ENCODE peak calls at places on chromosome 7, in seven cellular contexts. G is dorsolateral prefrontal cortex, R is breast epithelium, C is fibroblast of mammary gland, A is osteocyte, M is lower leg skin, W is A549. Y is an unnamed sample.

GRCh38 chr7:133859191-133859590 is 267.9 kb upstream of the LRGUK start:
- DNase-seq in W (no peak), R (no peak), A (no peak), M (no peak), C (no peak), G (no peak), Y (no peak)

GRCh38 chr7:111012152-111012551 is 78.8 kb upstream of the LRRN3 start:
- DNase-seq in C (peak; percentile 52), M (no peak), R (no peak), G (no peak), W (no peak), A (no peak), Y (no peak)

GRCh38 chr7:54987772-54988171 is 31.0 kb upstream of the EGFR start:
- DNase-seq in M (no peak), G (no peak), W (no peak), R (no peak), A (no peak), C (no peak), Y (no peak)

GRCh38 chr7:99369767-99370353 is 4.7 kb upstream of the ARPC1B start:
- DNase-seq in R (no peak), M (no peak), A (no peak), W (no peak), G (no peak), C (peak; percentile 33), Y (no peak)

GRCh38 chr7:40839881-40840280 is 705.1 kb downstream of the SUGCT start:
- DNase-seq in W (no peak), G (no peak), C (no peak), M (no peak), R (no peak), A (no peak), Y (no peak)

GRCh38 chr7:39073432-39073831 is 95.7 kb downstream of the POU6F2 start:
- DNase-seq in R (no peak), W (no peak), A (no peak), M (no peak), G (no peak), C (no peak), Y (peak; percentile 39)

GRCh38 chr7:155181768-155182167 is 111.6 kb downstream of the HTR5A start:
- DNase-seq in W (no peak), R (no peak), M (no peak), G (no peak), A (peak; percentile 48), C (no peak), Y (no peak)

GRCh38 chr7:27784399-27785053 is 44.6 kb downstream of the TAX1BP1 start:
- DNase-seq in R (no peak), A (no peak), G (no peak), C (peak; percentile 78), M (no peak), W (peak; percentile 48), Y (no peak)

GRCh38 chr7:140674899-140675701 is 2.4 kb downstream of the ADCK2 start:
- DNase-seq in W (peak; percentile 49), M (no peak), G (no peak), R (no peak), A (no peak), C (peak; percentile 82), Y (no peak)

GRCh38 chr7:99193527-99194214 is 14.2 kb downstream of the KPNA7 start:
- DNase-seq in C (peak; percentile 73), G (no peak), M (no peak), R (no peak), A (no peak), W (no peak), Y (no peak)

GRCh38 chr7:149635561-149636329 is 137.6 kb downstream of the ZNF467 start:
- DNase-seq in R (no peak), G (no peak), M (no peak), A (peak; percentile 64), C (peak; percentile 28), W (peak; percentile 19), Y (no peak)

GRCh38 chr7:68613405-68613804 is 984.9 kb upstream of the AUTS2 start:
- DNase-seq in R (no peak), G (no peak), A (no peak), M (no peak), W (no peak), C (no peak), Y (no peak)

GRCh38 chr7:39950473-39951155 is 558 bp downstream of the CDK13 start:
- DNase-seq in A (no peak), R (peak; percentile 30), G (peak; percentile 68), M (no peak), C (no peak), W (no peak), Y (no peak)

GRCh38 chr7:66781408-66782090 is 41.0 kb downstream of the RABGEF1 start:
- DNase-seq in G (no peak), W (no peak), M (no peak), A (no peak), R (no peak), C (no peak), Y (no peak)

GRCh38 chr7:100626530-100627237 is 14.3 kb downstream of the MOSPD3 start:
- DNase-seq in C (peak; percentile 80), R (peak; percentile 66), M (peak; percentile 78), A (no peak), G (peak; percentile 88), W (peak; percentile 98), Y (peak; percentile 100)

GRCh38 chr7:130394421-130395188 is 14.3 kb downstream of the CPA1 start:
- DNase-seq in W (no peak), G (no peak), A (no peak), M (no peak), C (no peak), R (no peak), Y (no peak)

GRCh38 chr7:131895541-131896173 is 339.2 kb upstream of the PODXL start:
- DNase-seq in A (peak; percentile 54), W (peak; percentile 35), M (no peak), C (peak; percentile 82), G (no peak), R (no peak), Y (no peak)

GRCh38 chr7:129264534-129264933 is 39.7 kb downstream of the AHCYL2 start:
- DNase-seq in C (no peak), W (no peak), G (no peak), R (no peak), A (no peak), M (no peak), Y (no peak)

GRCh38 chr7:136033413-136034031 is 56.4 kb upstream of the MTPN start:
- DNase-seq in A (no peak), C (no peak), M (no peak), R (no peak), W (no peak), G (no peak), Y (no peak)

GRCh38 chr7:111878788-111879187 is 316.5 kb upstream of the IMMP2L start:
- DNase-seq in R (no peak), G (no peak), A (no peak), C (no peak), W (no peak), M (no peak), Y (no peak)

GRCh38 chr7:22851140-22851539 is 28.5 kb upstream of the TOMM7 start:
- DNase-seq in W (no peak), C (no peak), G (no peak), R (peak; percentile 37), A (no peak), M (no peak), Y (no peak)

GRCh38 chr7:22854158-22855048 is 31.8 kb upstream of the TOMM7 start:
- DNase-seq in C (peak; percentile 88), R (peak; percentile 79), M (peak; percentile 86), W (peak; percentile 85), A (peak; percentile 87), G (peak; percentile 48), Y (no peak)

GRCh38 chr7:22855049-22855392 is 32.4 kb upstream of the TOMM7 start:
- DNase-seq in G (no peak), A (no peak), C (no peak), R (no peak), W (peak; percentile 25), M (no peak), Y (no peak)

GRCh38 chr7:22853138-22853537 is 30.5 kb upstream of the TOMM7 start:
- DNase-seq in G (no peak), C (no peak), M (no peak), R (no peak), A (no peak), W (no peak), Y (no peak)

DNA sequence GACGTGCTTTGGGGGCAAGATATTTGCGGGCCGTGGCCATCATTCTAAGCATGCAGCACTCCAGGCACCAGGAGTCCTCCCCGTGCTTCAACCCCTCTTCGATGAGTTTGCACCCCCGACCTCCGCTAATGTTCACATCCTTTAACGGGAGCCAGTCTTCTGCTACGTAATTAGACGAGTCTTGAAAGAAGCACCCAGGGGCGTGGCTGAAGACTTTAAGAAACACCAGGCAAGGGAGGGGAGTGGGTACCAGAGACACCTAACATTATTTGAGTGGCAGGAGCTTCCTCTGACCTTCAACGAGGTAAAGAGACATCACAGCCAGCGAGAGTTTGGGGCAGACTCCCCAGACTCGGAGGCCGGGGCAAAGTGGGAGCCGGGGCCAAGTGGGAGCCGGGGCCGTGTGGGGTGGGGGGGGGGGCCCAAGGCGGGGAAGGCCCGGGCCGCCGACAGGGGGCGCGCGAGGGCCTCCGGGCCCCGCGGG is 31.1 kb upstream of the TOMM7 start:
- DNase-seq in A (no peak), W (peak; percentile 63), G (no peak), M (peak; percentile 41), C (peak; percentile 44), R (peak; percentile 41), Y (no peak)
- TF ChIP-seq CTCF in A (no peak), W (peak; percentile 88), G (no peak), M (no peak), C (no peak), R (no peak), Y (peak; percentile 19)

GRCh38 chr7:74364061-74364460 is 74.9 kb downstream of the CLIP2 start:
- DNase-seq in G (no peak), W (peak; percentile 75), R (no peak), C (no peak), M (no peak), A (no peak), Y (no peak)
- TF ChIP-seq CTCF in G (no peak), W (no peak), R (no peak), C (peak; percentile 4), M (no peak), A (no peak), Y (no peak)

GRCh38 chr7:87596696-87597095 is 4.0 kb downstream of the ABCB1 start:
- DNase-seq in R (no peak), A (no peak), W (no peak), C (no peak), M (no peak), G (no peak), Y (no peak)
- TF ChIP-seq CTCF in R (no peak), A (no peak), W (no peak), C (no peak), M (no peak), G (no peak), Y (no peak)

DNA sequence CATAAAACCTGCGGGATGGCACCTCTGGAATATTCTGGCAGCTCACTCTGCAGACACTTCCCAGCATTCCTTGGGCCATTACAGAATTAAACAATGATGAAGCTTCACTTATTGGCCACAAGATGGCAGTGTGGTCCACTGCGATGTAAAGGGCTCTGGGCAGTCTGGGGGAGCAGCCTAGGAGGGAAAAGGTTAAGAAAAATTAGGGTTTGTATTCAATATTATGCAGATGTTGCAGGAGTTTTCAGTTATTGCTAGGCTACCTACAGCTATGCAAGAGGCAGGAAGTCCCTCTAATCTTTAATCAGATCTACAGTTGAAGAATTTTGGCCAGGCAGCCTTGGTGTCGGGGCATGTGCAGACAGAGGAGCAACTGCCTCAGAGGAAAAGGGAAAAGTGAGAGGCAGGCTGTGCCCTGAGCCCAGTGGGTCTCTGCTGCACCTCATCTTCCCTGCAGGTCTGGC is 233.2 kb upstream of the PRSS1 start:
- DNase-seq in G (no peak), C (peak; percentile 76), W (peak; percentile 38), A (peak; percentile 57), R (no peak), M (no peak), Y (peak; percentile 25)
- TF ChIP-seq CTCF in G (peak; percentile 83), C (peak; percentile 88), W (peak; percentile 64), A (peak; percentile 79), R (no peak), M (no peak), Y (peak; percentile 82)